ENCODE peak calls at places on chromosomes 13 and 19, in eight cellular contexts. B, Y, S, M, R, I, Z and T are unnamed samples.

GRCh38 chr13:114063545-114064515 is 68.6 kb downstream of the RASA3 start:
- DNase-seq in I (peak; percentile 62), M (no peak), Y (peak; percentile 51), B (no peak), Z (peak; percentile 87), R (peak; percentile 81), S (peak; percentile 44), T (no peak)

GRCh38 chr13:39623466-39623865 is 20.5 kb upstream of the LHFPL6 start:
- DNase-seq in S (no peak), M (no peak), Z (no peak), Y (no peak), R (no peak), B (no peak), I (no peak), T (no peak)

GRCh38 chr13:109235901-109236300 is 550.5 kb downstream of the IRS2 start:
- DNase-seq in R (no peak), Z (no peak), I (no peak), M (no peak), B (no peak), Y (no peak), S (no peak), T (no peak)

GRCh38 chr19:40810160-40810559 is 11.2 kb downstream of the EGLN2 start:
- DNase-seq in Y (no peak), I (no peak), B (no peak), Z (no peak), R (no peak), M (no peak), S (no peak), T (no peak)

GRCh38 chr13:71685072-71685471 is 181.9 kb downstream of the DACH1 start:
- DNase-seq in Z (no peak), M (peak; percentile 63), B (no peak), R (no peak), Y (no peak), S (no peak), I (no peak), T (no peak)

GRCh38 chr19:2453431-2454025 is 3.2 kb downstream of the LMNB2 start:
- DNase-seq in R (no peak), I (no peak), M (no peak), Z (no peak), S (no peak), B (no peak), Y (no peak), T (no peak)

GRCh38 chr19:35777411-35777841 is 2.1 kb downstream of the ARHGAP33 start:
- DNase-seq in I (no peak), Y (no peak), Z (no peak), R (no peak), B (peak; percentile 64), S (no peak), M (peak; percentile 83), T (no peak)

GRCh38 chr19:7699422-7700127 is 2.4 kb downstream of the FCER2 start:
- DNase-seq in R (no peak), Z (no peak), S (no peak), B (no peak), M (no peak), Y (no peak), I (no peak), T (no peak)

GRCh38 chr13:60370343-60370742 is 26.7 kb upstream of the TDRD3 start:
- DNase-seq in Z (no peak), Y (no peak), B (no peak), S (no peak), M (no peak), I (no peak), R (no peak), T (no peak)

GRCh38 chr13:69903081-69903480 is 204.5 kb upstream of the ATXN8OS start:
- DNase-seq in M (no peak), Z (no peak), Y (no peak), S (no peak), R (no peak), B (no peak), I (peak; percentile 2), T (no peak)

GRCh38 chr13:85255978-85256377 is 543.2 kb downstream of the SLITRK6 start:
- DNase-seq in Y (no peak), Z (no peak), B (no peak), R (no peak), S (no peak), I (no peak), M (no peak), T (no peak)

DNA sequence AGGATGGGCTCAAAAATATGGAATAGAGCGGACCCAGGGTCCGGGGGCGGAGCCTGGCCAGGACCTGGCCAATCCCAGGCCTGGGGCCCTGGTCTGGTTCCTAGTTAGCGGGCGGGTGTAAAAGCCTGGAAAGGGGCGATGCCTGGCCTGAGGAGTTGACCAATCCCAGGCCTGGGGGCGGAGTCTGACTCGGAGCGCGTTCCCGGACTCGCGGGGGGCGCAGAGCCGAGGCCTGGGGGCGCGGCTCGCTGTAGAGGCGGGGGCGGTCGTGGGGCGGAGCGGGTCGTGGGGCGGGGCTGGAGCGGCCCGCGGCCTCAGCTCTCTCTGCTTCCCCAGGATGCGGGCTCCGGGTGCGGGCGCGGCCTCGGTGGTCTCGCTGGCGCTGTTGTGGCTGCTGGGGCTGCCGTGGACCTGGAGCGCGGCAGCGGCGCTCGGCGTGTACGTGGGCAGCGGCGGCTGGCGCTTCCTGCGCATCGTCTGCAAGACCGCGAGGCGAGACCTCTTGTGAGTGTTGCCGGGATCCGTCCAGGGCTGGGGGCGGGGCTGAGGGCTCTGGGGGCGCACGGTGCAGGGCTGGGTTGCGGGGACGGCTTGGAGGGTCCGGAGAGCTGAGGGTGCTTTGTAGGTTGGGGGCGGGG is at the start of gene SLC27A1:
- DNase-seq in Y (peak; percentile 98), S (peak; percentile 95), R (peak; percentile 93), B (peak; percentile 99), I (peak; percentile 99), Z (peak; percentile 99), M (peak; percentile 100), T (peak; percentile 98)
- TF ChIP-seq CTCF in Y (no peak), S (no peak), R (no peak), B (peak; percentile 21), I (no peak), Z (no peak), M (no peak), T (peak; percentile 17)

GRCh38 chr13:79079351-79079839 is 326.7 kb downstream of the RBM26 start:
- DNase-seq in R (no peak), M (peak; percentile 7), Z (no peak), B (no peak), I (no peak), S (no peak), Y (no peak), T (no peak)
- TF ChIP-seq CTCF in R (no peak), M (peak; percentile 47), Z (no peak), B (no peak), I (no peak), S (no peak), Y (no peak), T (no peak)

GRCh38 chr13:111534646-111535461 is 214.4 kb downstream of the TEX29 start:
- DNase-seq in M (peak; percentile 57), B (peak; percentile 63), I (no peak), S (no peak), Y (no peak), R (no peak), Z (no peak), T (no peak)
- TF ChIP-seq CTCF in M (no peak), B (no peak), I (no peak), S (no peak), Y (no peak), R (no peak), Z (no peak), T (no peak)

GRCh38 chr19:21908066-21908465 is 72.1 kb upstream of the ZNF43 start:
- DNase-seq in B (no peak), R (no peak), S (no peak), I (no peak), Z (no peak), Y (no peak), M (no peak), T (no peak)

GRCh38 chr19:21915411-21915810 is 79.4 kb upstream of the ZNF43 start:
- DNase-seq in R (no peak), B (no peak), M (no peak), Y (no peak), S (no peak), Z (no peak), I (no peak), T (no peak)

GRCh38 chr19:21912654-21913053 is 76.7 kb upstream of the ZNF43 start:
- DNase-seq in M (peak; percentile 15), Y (no peak), I (no peak), Z (no peak), S (no peak), R (no peak), B (no peak), T (no peak)

GRCh38 chr19:21907516-21907915 is 71.5 kb upstream of the ZNF43 start:
- DNase-seq in R (no peak), Z (no peak), M (no peak), Y (no peak), S (no peak), B (no peak), I (no peak), T (no peak)

GRCh38 chr19:21910318-21910717 is 74.3 kb upstream of the ZNF43 start:
- DNase-seq in Z (no peak), Y (no peak), S (no peak), M (no peak), I (no peak), B (no peak), R (no peak), T (no peak)
- TF ChIP-seq CTCF in Z (no peak), Y (no peak), S (no peak), M (no peak), I (no peak), B (no peak), R (no peak), T (no peak)

GRCh38 chr19:51293571-51294210 is 17.8 kb upstream of the IGLON5 start:
- DNase-seq in I (no peak), S (no peak), Y (no peak), B (no peak), Z (no peak), M (peak; percentile 47), R (no peak), T (no peak)

GRCh38 chr19:51294977-51295375 is 16.5 kb upstream of the IGLON5 start:
- DNase-seq in S (no peak), I (no peak), Y (no peak), M (no peak), B (no peak), R (no peak), Z (no peak), T (no peak)

GRCh38 chr19:51292971-51293370 is 18.5 kb upstream of the IGLON5 start:
- DNase-seq in S (no peak), B (no peak), M (peak; percentile 65), Y (no peak), Z (no peak), I (no peak), R (no peak), T (no peak)

GRCh38 chr19:51295382-51296126 is 15.9 kb upstream of the IGLON5 start:
- DNase-seq in B (no peak), M (peak; percentile 48), Z (no peak), R (no peak), I (no peak), Y (no peak), S (no peak), T (no peak)

GRCh38 chr19:51294211-51294976 is 17.1 kb upstream of the IGLON5 start:
- DNase-seq in B (no peak), I (no peak), S (no peak), M (peak; percentile 36), Z (no peak), Y (no peak), R (no peak), T (no peak)
- TF ChIP-seq CTCF in B (no peak), I (no peak), S (no peak), M (peak; percentile 23), Z (no peak), Y (no peak), R (no peak), T (no peak)